ENCODE peak calls at places on chromosomes 11 and 22, in five cellular contexts. One of them, this sample, is unnamed. For H3K9me3, the result is how much of the 10 kb centered on the place peaks cover.

GRCh38 chr11:131776211-131776610 is 405.8 kb downstream of the NTM start:
- DNase-seq in IMR-90: no peak
- DNase-seq in adipocyte: no peak
- DNase-seq in cardiac muscle cell: no peak
- DNase-seq in lung: no peak
- DNase-seq in this sample: no peak

GRCh38 chr11:4637662-4638047 is 378 bp downstream of the OR51D1 start:
- DNase-seq in IMR-90: no peak
- DNase-seq in adipocyte: no peak
- DNase-seq in lung: no peak
- DNase-seq in cardiac muscle cell: no peak
- DNase-seq in this sample: no peak

GRCh38 chr22:31084811-31085492 is 3.8 kb downstream of the SMTN start:
- DNase-seq in adipocyte: peak
- DNase-seq in cardiac muscle cell: peak
- DNase-seq in IMR-90: peak
- DNase-seq in lung: peak
- DNase-seq in this sample: peak

GRCh38 chr11:15053201-15053685 is 20.1 kb upstream of the CALCB start:
- DNase-seq in adipocyte: peak
- DNase-seq in cardiac muscle cell: no peak
- DNase-seq in IMR-90: no peak
- DNase-seq in lung: no peak
- DNase-seq in this sample: no peak

GRCh38 chr11:24082241-24082640 is 414.6 kb upstream of the LUZP2 start:
- DNase-seq in adipocyte: peak
- DNase-seq in cardiac muscle cell: no peak
- DNase-seq in IMR-90: peak
- DNase-seq in lung: no peak
- DNase-seq in this sample: no peak

GRCh38 chr11:88363566-88364169 is 26.1 kb upstream of the CTSC start:
- DNase-seq in lung: no peak
- DNase-seq in adipocyte: peak
- DNase-seq in cardiac muscle cell: peak
- DNase-seq in IMR-90: peak
- DNase-seq in this sample: no peak

GRCh38 chr22:41380993-41381328 is 781 bp upstream of the TEF start:
- DNase-seq in adipocyte: peak
- DNase-seq in cardiac muscle cell: peak
- DNase-seq in lung: peak
- DNase-seq in IMR-90: peak
- DNase-seq in this sample: no peak

GRCh38 chr11:94928146-94928995 is 45.0 kb downstream of the CWC15 start:
- DNase-seq in IMR-90: no peak
- DNase-seq in cardiac muscle cell: no peak
- DNase-seq in adipocyte: no peak
- DNase-seq in lung: no peak
- DNase-seq in this sample: no peak

GRCh38 chr11:66359662-66360087 is 11.9 kb downstream of the SLC29A2 start:
- DNase-seq in adipocyte: no peak
- DNase-seq in cardiac muscle cell: no peak
- DNase-seq in lung: no peak
- DNase-seq in IMR-90: no peak
- DNase-seq in this sample: no peak

GRCh38 chr11:126090452-126090851 is 27.8 kb upstream of the CDON start:
- DNase-seq in adipocyte: no peak
- DNase-seq in lung: no peak
- DNase-seq in IMR-90: no peak
- DNase-seq in cardiac muscle cell: no peak
- DNase-seq in this sample: no peak

GRCh38 chr22:35627267-35628041 is 10.3 kb upstream of the MB start:
- DNase-seq in IMR-90: peak
- DNase-seq in cardiac muscle cell: peak
- DNase-seq in adipocyte: peak
- DNase-seq in lung: peak
- DNase-seq in this sample: peak

GRCh38 chr11:40381481-40381880 is 1078.0 kb downstream of the LRRC4C start:
- DNase-seq in IMR-90: no peak
- DNase-seq in cardiac muscle cell: no peak
- DNase-seq in adipocyte: no peak
- DNase-seq in lung: no peak
- DNase-seq in this sample: no peak

GRCh38 chr11:2722955-2723354 is 23.2 kb upstream of the KCNQ1OT1 start:
- DNase-seq in lung: no peak
- DNase-seq in adipocyte: no peak
- DNase-seq in IMR-90: no peak
- DNase-seq in cardiac muscle cell: no peak
- DNase-seq in this sample: no peak

GRCh38 chr11:119015054-119015611 is 3.0 kb downstream of the RPS25 start:
- DNase-seq in IMR-90: no peak
- DNase-seq in lung: no peak
- DNase-seq in cardiac muscle cell: no peak
- DNase-seq in adipocyte: no peak
- DNase-seq in this sample: peak

GRCh38 chr22:20155330-20156041 is 4.6 kb upstream of the CCDC188 start:
- DNase-seq in adipocyte: peak
- DNase-seq in cardiac muscle cell: peak
- DNase-seq in IMR-90: no peak
- DNase-seq in lung: no peak
- DNase-seq in this sample: peak

GRCh38 chr22:41576877-41577276 is 12.8 kb downstream of the PMM1 start:
- DNase-seq in adipocyte: no peak
- DNase-seq in IMR-90: peak
- DNase-seq in lung: no peak
- DNase-seq in cardiac muscle cell: peak
- DNase-seq in this sample: peak

GRCh38 chr11:65384301-65384889 is 1.9 kb upstream of the SLC25A45 start:
- DNase-seq in IMR-90: peak
- DNase-seq in cardiac muscle cell: peak
- DNase-seq in adipocyte: peak
- DNase-seq in lung: no peak
- DNase-seq in this sample: no peak

GRCh38 chr11:57667065-57667714 is 724 bp upstream of the ZDHHC5 start:
- DNase-seq in cardiac muscle cell: peak
- DNase-seq in IMR-90: peak
- DNase-seq in lung: peak
- DNase-seq in adipocyte: peak
- DNase-seq in this sample: peak

GRCh38 chr11:57659669-57660068 is 2.1 kb downstream of the CLP1 start:
- DNase-seq in lung: no peak
- DNase-seq in cardiac muscle cell: no peak
- DNase-seq in adipocyte: no peak
- DNase-seq in IMR-90: no peak
- DNase-seq in this sample: no peak

GRCh38 chr11:57667715-57668466 is at the start of gene ZDHHC5:
- DNase-seq in cardiac muscle cell: peak
- DNase-seq in IMR-90: peak
- DNase-seq in lung: peak
- DNase-seq in adipocyte: peak
- DNase-seq in this sample: peak

GRCh38 chr11:57662893-57663292 is 5.0 kb upstream of the ZDHHC5 start:
- DNase-seq in IMR-90: no peak
- DNase-seq in lung: no peak
- DNase-seq in cardiac muscle cell: no peak
- DNase-seq in adipocyte: no peak
- DNase-seq in this sample: no peak

GRCh38 chr11:57663975-57664374 is 3.9 kb upstream of the ZDHHC5 start:
- DNase-seq in adipocyte: no peak
- DNase-seq in cardiac muscle cell: no peak
- DNase-seq in lung: no peak
- DNase-seq in IMR-90: no peak
- DNase-seq in this sample: no peak
- H3K9me3 ChIP-seq in adipocyte: under half
- H3K9me3 ChIP-seq in cardiac muscle cell: under half
- H3K9me3 ChIP-seq in lung: under half
- H3K9me3 ChIP-seq in IMR-90: under half
- H3K9me3 ChIP-seq in this sample: under half

GRCh38 chr11:114290503-114291239 is 5.5 kb upstream of the NNMT start:
- DNase-seq in lung: no peak
- DNase-seq in cardiac muscle cell: no peak
- DNase-seq in IMR-90: no peak
- DNase-seq in adipocyte: no peak
- DNase-seq in this sample: no peak

GRCh38 chr11:114289779-114290178 is 6.4 kb upstream of the NNMT start:
- DNase-seq in IMR-90: no peak
- DNase-seq in lung: no peak
- DNase-seq in cardiac muscle cell: no peak
- DNase-seq in adipocyte: no peak
- DNase-seq in this sample: no peak

GRCh38 chr11:114291847-114292680 is 4.1 kb upstream of the NNMT start:
- DNase-seq in lung: no peak
- DNase-seq in adipocyte: peak
- DNase-seq in IMR-90: peak
- DNase-seq in cardiac muscle cell: peak
- DNase-seq in this sample: no peak

GRCh38 chr11:114293201-114293711 is 2.9 kb upstream of the NNMT start:
- DNase-seq in adipocyte: no peak
- DNase-seq in IMR-90: no peak
- DNase-seq in lung: no peak
- DNase-seq in cardiac muscle cell: no peak
- DNase-seq in this sample: no peak

GRCh38 chr11:114291381-114291780 is 4.8 kb upstream of the NNMT start:
- DNase-seq in adipocyte: peak
- DNase-seq in lung: no peak
- DNase-seq in cardiac muscle cell: peak
- DNase-seq in IMR-90: peak
- DNase-seq in this sample: no peak
- H3K4me3 ChIP-seq in adipocyte: peak
- H3K4me3 ChIP-seq in lung: no peak
- H3K4me3 ChIP-seq in cardiac muscle cell: no peak
- H3K4me3 ChIP-seq in IMR-90: no peak
- H3K4me3 ChIP-seq in this sample: no peak

GRCh38 chr11:99920956-99921355 is 766.1 kb upstream of the ARHGAP42 start:
- DNase-seq in adipocyte: no peak
- DNase-seq in lung: no peak
- DNase-seq in cardiac muscle cell: no peak
- DNase-seq in IMR-90: no peak
- DNase-seq in this sample: no peak

GRCh38 chr11:99925968-99926367 is 761.1 kb upstream of the ARHGAP42 start:
- DNase-seq in cardiac muscle cell: no peak
- DNase-seq in lung: no peak
- DNase-seq in IMR-90: no peak
- DNase-seq in adipocyte: no peak
- DNase-seq in this sample: peak
- H3K9me3 ChIP-seq in cardiac muscle cell: under half
- H3K9me3 ChIP-seq in lung: under half
- H3K9me3 ChIP-seq in IMR-90: under half
- H3K9me3 ChIP-seq in adipocyte: under half
- H3K9me3 ChIP-seq in this sample: under half

GRCh38 chr11:35141538-35141937 is 2.6 kb downstream of the CD44 start:
- DNase-seq in IMR-90: no peak
- DNase-seq in lung: peak
- DNase-seq in cardiac muscle cell: no peak
- DNase-seq in adipocyte: no peak
- DNase-seq in this sample: no peak
- H3K4me3 ChIP-seq in IMR-90: peak
- H3K4me3 ChIP-seq in lung: peak
- H3K4me3 ChIP-seq in cardiac muscle cell: no peak
- H3K4me3 ChIP-seq in adipocyte: peak
- H3K4me3 ChIP-seq in this sample: no peak

GRCh38 chr22:47570851-47571250 is 808.4 kb downstream of the TBC1D22A start:
- DNase-seq in lung: no peak
- DNase-seq in adipocyte: no peak
- DNase-seq in IMR-90: no peak
- DNase-seq in cardiac muscle cell: no peak
- DNase-seq in this sample: no peak
- H3K9me3 ChIP-seq in lung: under half
- H3K9me3 ChIP-seq in adipocyte: under half
- H3K9me3 ChIP-seq in IMR-90: under half
- H3K9me3 ChIP-seq in cardiac muscle cell: under half
- H3K9me3 ChIP-seq in this sample: under half

GRCh38 chr11:8807544-8808225 is 103.3 kb upstream of the AKIP1 start:
- DNase-seq in lung: no peak
- DNase-seq in IMR-90: peak
- DNase-seq in cardiac muscle cell: peak
- DNase-seq in adipocyte: peak
- DNase-seq in this sample: no peak
- H3K4me3 ChIP-seq in lung: no peak
- H3K4me3 ChIP-seq in IMR-90: no peak
- H3K4me3 ChIP-seq in cardiac muscle cell: no peak
- H3K4me3 ChIP-seq in adipocyte: peak
- H3K4me3 ChIP-seq in this sample: no peak

DNA sequence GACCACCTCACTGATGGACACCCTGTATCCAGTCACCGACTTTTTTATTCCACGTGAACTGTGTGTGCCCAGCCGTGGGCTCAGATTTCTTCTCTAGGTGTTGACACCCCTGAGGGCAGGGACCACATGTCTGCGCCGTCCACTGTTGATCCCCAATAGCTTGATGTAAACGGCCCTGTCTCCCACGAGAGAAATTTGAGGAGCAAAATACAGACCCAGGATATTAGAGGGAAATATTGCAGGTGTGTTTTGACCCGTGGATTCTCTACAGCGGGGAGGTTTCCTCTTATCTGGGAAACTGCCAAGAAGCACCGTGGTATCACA is 437.5 kb downstream of the TBC1D22A start:
- DNase-seq in IMR-90: no peak
- DNase-seq in lung: no peak
- DNase-seq in cardiac muscle cell: no peak
- DNase-seq in adipocyte: no peak
- DNase-seq in this sample: no peak
- H3K9me3 ChIP-seq in IMR-90: under half
- H3K9me3 ChIP-seq in lung: under half
- H3K9me3 ChIP-seq in cardiac muscle cell: under half
- H3K9me3 ChIP-seq in adipocyte: under half
- H3K9me3 ChIP-seq in this sample: under half

GRCh38 chr11:41578421-41579047 is 119.1 kb upstream of the LRRC4C start:
- DNase-seq in adipocyte: no peak
- DNase-seq in IMR-90: no peak
- DNase-seq in lung: no peak
- DNase-seq in cardiac muscle cell: no peak
- DNase-seq in this sample: no peak
- H3K4me3 ChIP-seq in adipocyte: no peak
- H3K4me3 ChIP-seq in IMR-90: no peak
- H3K4me3 ChIP-seq in lung: no peak
- H3K4me3 ChIP-seq in cardiac muscle cell: no peak
- H3K4me3 ChIP-seq in this sample: no peak

GRCh38 chr22:48921411-48921903 is 906.2 kb downstream of the BRD1 start:
- DNase-seq in lung: no peak
- DNase-seq in adipocyte: no peak
- DNase-seq in cardiac muscle cell: no peak
- DNase-seq in IMR-90: no peak
- DNase-seq in this sample: no peak
- H3K9me3 ChIP-seq in lung: under half
- H3K9me3 ChIP-seq in adipocyte: under half
- H3K9me3 ChIP-seq in cardiac muscle cell: under half
- H3K9me3 ChIP-seq in IMR-90: under half
- H3K9me3 ChIP-seq in this sample: under half

This sample was measured in neural progenitor cell.